ENCODE peak calls at places on chromosome X, in nine cellular contexts. W is activated CD8-positive, alpha-beta memory T cell treated with anti-CD3 and anti-CD28 coated beads, Interleukin-2, amount 50 U/mL, for 4 hours; J is SIG-M5; E is heart right ventricle; A is RCC 7860; S is upper lobe of left lung; O is fibroblast of lung; Q is A172; T is naive B cell. X is an unnamed sample.
A peak's percentile ranks its signal among the peaks of the same experiment; 100 is the strongest.

GRCh38 chrX:46912098-46912672 is at the start of gene JADE3:
- DNase-seq in T (peak; percentile 51), W (peak; percentile 31), J (no peak), S (peak; percentile 78), Q (peak; percentile 64), E (peak; percentile 80), O (peak; percentile 75), A (peak; percentile 45), X (peak; percentile 71)

GRCh38 chrX:9943420-9943819 is 23.7 kb upstream of the CLDN34 start:
- DNase-seq in W (no peak), J (no peak), A (no peak), Q (no peak), S (no peak), E (no peak), O (no peak), T (no peak), X (no peak)

GRCh38 chrX:45840411-45840950 is 639.8 kb upstream of the DIPK2B start:
- DNase-seq in J (no peak), A (no peak), S (no peak), Q (no peak), O (peak; percentile 28), T (no peak), E (no peak), W (no peak), X (no peak)

GRCh38 chrX:1249101-1249887 is 19.3 kb upstream of the CSF2RA start:
- DNase-seq in W (peak; percentile 33), J (no peak), A (no peak), O (peak; percentile 4), S (peak; percentile 77), T (peak; percentile 63), E (peak; percentile 42), Q (peak; percentile 84), X (peak; percentile 53)

GRCh38 chrX:123917069-123917468 is 44.4 kb upstream of the STAG2 start:
- DNase-seq in W (no peak), A (no peak), T (no peak), J (no peak), Q (no peak), S (no peak), E (no peak), O (no peak), X (no peak)

GRCh38 chrX:153688900-153689590 is 1.3 kb downstream of the SLC6A8 start:
- DNase-seq in A (peak; percentile 27), O (peak; percentile 23), T (no peak), S (no peak), E (peak; percentile 50), J (no peak), W (no peak), Q (no peak), X (no peak)

GRCh38 chrX:132001127-132001526 is 22.0 kb upstream of the STK26 start:
- DNase-seq in O (no peak), J (no peak), W (no peak), T (no peak), A (no peak), S (no peak), E (no peak), Q (no peak), X (no peak)

GRCh38 chrX:53080628-53081580 is 1.3 kb upstream of the TSPYL2 start:
- DNase-seq in J (no peak), T (no peak), W (peak; percentile 50), S (no peak), Q (no peak), A (no peak), O (peak; percentile 19), E (no peak), X (no peak)

GRCh38 chrX:65601126-65601525 is 66.3 kb upstream of the MSN start:
- DNase-seq in T (no peak), E (no peak), O (no peak), W (no peak), A (no peak), J (peak; percentile 22), S (no peak), Q (no peak), X (no peak)

GRCh38 chrX:119753001-119753400 is 5.4 kb upstream of the SOWAHD start:
- DNase-seq in S (no peak), O (no peak), J (no peak), T (no peak), W (no peak), A (no peak), Q (no peak), E (no peak), X (no peak)

GRCh38 chrX:74500067-74500466 is 78.8 kb downstream of the SLC16A2 start:
- DNase-seq in Q (no peak), T (no peak), S (no peak), E (no peak), J (no peak), W (no peak), O (no peak), A (no peak), X (no peak)

GRCh38 chrX:110836982-110837381 is 41.4 kb upstream of the CHRDL1 start:
- DNase-seq in S (no peak), T (no peak), A (no peak), Q (no peak), W (no peak), O (no peak), E (no peak), J (no peak), X (no peak)

GRCh38 chrX:118847676-118848075 is 24.1 kb downstream of the ZCCHC12 start:
- DNase-seq in O (peak; percentile 29), A (peak; percentile 14), Q (peak; percentile 25), W (no peak), T (peak; percentile 39), S (no peak), J (no peak), E (no peak), X (no peak)

GRCh38 chrX:148874621-148875020 is 374.2 kb downstream of the AFF2 start:
- DNase-seq in S (no peak), O (peak; percentile 69), E (no peak), Q (peak; percentile 63), W (no peak), J (no peak), T (no peak), A (no peak), X (no peak)

GRCh38 chrX:27918799-27919198 is 62.5 kb downstream of the DCAF8L1 start:
- DNase-seq in W (no peak), S (peak; percentile 23), Q (peak; percentile 21), E (no peak), T (no peak), O (peak; percentile 4), A (no peak), J (no peak), X (no peak)

X was measured in mesothelial cell of epicardium.